ENCODE peak calls at places on chromosomes 11 and 22, in eight cellular contexts. B is HEK293T; S is stimulated activated CD4-positive, alpha-beta T cell treated with anti-CD3 and anti-CD28 coated beads, Interleukin-12 subunit alpha, Interleukin-12 subunit beta, amount 100 ng/mL, for 48 hours; K is foreskin fibroblast; E is GM12892; O is mesenteric fat pad; I is brain microvascular endothelial cell; Z is ecto neural progenitor cell. F is an unnamed sample.

GRCh38 chr11:118104491-118104890 is 17.7 kb upstream of the SMIM35 start:
- DNase-seq in B (no peak), S (no peak), K (no peak), E (no peak), O (peak; percentile 87), I (no peak), Z (no peak), F (peak; percentile 15)

GRCh38 chr11:36010010-36010740 is 66.3 kb downstream of the LDLRAD3 start:
- DNase-seq in B (no peak), S (no peak), K (peak; percentile 73), E (no peak), O (no peak), I (no peak), Z (no peak), F (no peak)

GRCh38 chr11:114296190-114296978 is at the start of gene NNMT:
- DNase-seq in B (no peak), S (no peak), K (peak; percentile 97), E (no peak), O (no peak), I (peak; percentile 90), Z (no peak), F (no peak)

GRCh38 chr11:15826826-15827225 is 529.5 kb downstream of the SOX6 start:
- DNase-seq in B (peak; percentile 77), S (peak; percentile 10), K (peak; percentile 22), E (no peak), O (no peak), I (peak; percentile 17), Z (peak; percentile 91), F (no peak)

GRCh38 chr11:35927730-35928129 is 16.1 kb upstream of the LDLRAD3 start:
- DNase-seq in B (no peak), S (no peak), K (peak; percentile 47), E (no peak), O (no peak), I (peak; percentile 5), Z (no peak), F (peak; percentile 78)

GRCh38 chr22:37904572-37905533 is 1.2 kb upstream of the MICALL1 start:
- DNase-seq in B (peak; percentile 66), S (no peak), K (peak; percentile 99), E (no peak), O (no peak), I (peak; percentile 98), Z (peak; percentile 61), F (no peak)

GRCh38 chr11:1288426-1289151 is 20.8 kb downstream of the TOLLIP start:
- DNase-seq in B (no peak), S (no peak), K (no peak), E (no peak), O (no peak), I (no peak), Z (no peak), F (no peak)

GRCh38 chr11:120034881-120035620 is 102.9 kb downstream of the TRIM29 start:
- DNase-seq in B (no peak), S (no peak), K (no peak), E (no peak), O (no peak), I (no peak), Z (peak; percentile 41), F (peak; percentile 20)

GRCh38 chr11:102274628-102275027 is 42.7 kb upstream of the BIRC3 start:
- DNase-seq in B (no peak), S (no peak), K (no peak), E (no peak), O (no peak), I (no peak), Z (no peak), F (no peak)

GRCh38 chr11:74532496-74533246 is 39.1 kb upstream of the LIPT2 start:
- DNase-seq in B (no peak), S (no peak), K (no peak), E (no peak), O (no peak), I (no peak), Z (no peak), F (no peak)

GRCh38 chr22:43884600-43885318 is 7.1 kb downstream of the PNPLA5 start:
- DNase-seq in B (peak; percentile 83), S (peak; percentile 54), K (peak; percentile 76), E (peak; percentile 72), O (no peak), I (peak; percentile 11), Z (peak; percentile 80), F (peak; percentile 76)